ENCODE peak calls at places on chromosome X, in four cellular contexts. B, Y, X and P are unnamed samples.

GRCh38 chrX:69603566-69604194 is 12.2 kb upstream of the EDA start:
- DNase-seq in X (peak; percentile 74), B (no peak), Y (no peak), P (peak; percentile 1)

GRCh38 chrX:152600853-152601635 is 36.7 kb upstream of the GABRQ start:
- DNase-seq in X (no peak), B (peak; percentile 36), Y (no peak), P (no peak)

GRCh38 chrX:74251006-74251930 is 52.7 kb upstream of the ZCCHC13 start:
- DNase-seq in Y (peak; percentile 68), X (peak; percentile 77), B (no peak), P (peak; percentile 84)

GRCh38 chrX:1451676-1452496 is 823 bp downstream of the ASMTL start:
- DNase-seq in Y (no peak), B (no peak), X (no peak), P (no peak)

GRCh38 chrX:14529288-14529989 is at the start of gene GLRA2:
- DNase-seq in B (peak; percentile 69), Y (peak; percentile 13), X (peak; percentile 10), P (peak; percentile 16)

GRCh38 chrX:120308558-120308957 is 2.7 kb downstream of the TMEM255A start:
- DNase-seq in B (peak; percentile 53), Y (no peak), X (no peak), P (no peak)

GRCh38 chrX:18894156-18894555 is 89.8 kb downstream of the PHKA2 start:
- DNase-seq in B (no peak), Y (no peak), X (no peak), P (no peak)

GRCh38 chrX:97126020-97126419 is 242.3 kb downstream of the RPA4 start:
- DNase-seq in B (no peak), X (no peak), Y (peak; percentile 73), P (peak; percentile 9)

GRCh38 chrX:28225508-28225907 is 244.3 kb upstream of the DCAF8L1 start:
- DNase-seq in B (no peak), X (no peak), Y (no peak), P (no peak)

GRCh38 chrX:69152398-69152797 is 12.9 kb downstream of the PJA1 start:
- DNase-seq in X (peak; percentile 79), Y (no peak), B (no peak), P (peak; percentile 62)

GRCh38 chrX:47619486-47620302 is at the start of gene SYN1:
- DNase-seq in Y (peak; percentile 74), B (peak; percentile 79), X (peak; percentile 46), P (peak; percentile 71)

GRCh38 chrX:111823068-111823467 is 52.9 kb upstream of the TRPC5OS start:
- DNase-seq in X (peak; percentile 25), B (peak; percentile 39), Y (peak; percentile 25), P (peak; percentile 12)

DNA sequence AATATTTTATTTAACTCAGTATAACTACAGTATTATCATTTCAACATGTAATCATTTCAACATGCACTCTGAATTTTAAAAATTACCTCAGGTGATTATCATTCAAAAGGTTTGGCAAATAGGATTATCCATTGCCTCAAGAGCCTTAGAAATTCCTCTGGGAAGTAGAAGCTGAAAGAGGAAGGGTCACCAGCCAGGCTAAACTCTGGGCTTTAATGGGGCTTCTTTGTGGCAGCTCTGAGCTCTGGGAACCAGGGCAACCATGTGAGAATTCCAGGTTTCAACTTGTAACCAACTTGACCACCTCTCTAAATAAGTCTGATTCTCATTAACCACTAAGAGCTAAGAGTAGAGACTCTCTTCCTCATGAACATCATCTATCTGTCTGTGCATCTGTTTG is 117.2 kb upstream of the MED14 start:
- DNase-seq in Y (no peak), B (no peak), X (no peak), P (no peak)
- H4K91ac ChIP-seq in Y (no peak overlapping the region), B (no peak overlapping the region), X (no peak overlapping the region), P (no peak overlapping the region)

GRCh38 chrX:107199491-107199890 is 6.7 kb downstream of the NUP62CL start:
- DNase-seq in Y (no peak), X (no peak), B (no peak), P (no peak)
- H3K4me3 ChIP-seq in Y (no peak overlapping the region), X (no peak overlapping the region), B (no peak overlapping the region), P (no peak overlapping the region)

GRCh38 chrX:153944140-153944799 is at the start of gene RENBP:
- DNase-seq in B (no peak), X (peak; percentile 33), Y (no peak), P (no peak)
- H3K4me2 ChIP-seq in B (peak within 1 kb of the TSS; percentile 14), X (no peak within 1 kb of the TSS), Y (no peak within 1 kb of the TSS), P (peak within 1 kb of the TSS; percentile 47)

GRCh38 chrX:40949071-40949470 is 136.2 kb upstream of the USP9X start:
- DNase-seq in B (no peak), X (no peak), Y (no peak), P (no peak)
- H4K91ac ChIP-seq in B (no peak overlapping the region), X (no peak overlapping the region), Y (no peak overlapping the region), P (no peak overlapping the region)

DNA sequence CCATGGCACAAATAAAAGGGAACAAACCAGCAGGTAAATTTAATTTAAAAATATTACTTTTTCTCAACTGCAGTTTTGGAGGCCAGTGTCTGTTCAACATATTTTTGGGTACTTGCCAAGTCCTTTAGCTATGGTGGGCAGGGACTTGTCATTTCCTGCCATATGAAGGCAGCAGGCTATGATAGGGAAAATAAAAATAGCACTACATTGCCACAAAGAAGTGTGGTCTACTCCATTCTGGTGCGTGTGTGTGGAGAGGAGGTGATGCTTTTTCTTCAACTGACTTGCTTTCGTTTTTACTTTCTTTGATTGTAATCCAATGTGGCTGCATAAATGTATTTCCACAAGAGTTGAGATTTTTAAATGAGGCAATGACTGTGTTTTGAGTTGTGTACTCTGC is 17.2 kb downstream of the GPR174 start:
- DNase-seq in Y (no peak), X (no peak), B (no peak), P (no peak)
- H3K4me3 ChIP-seq in Y (no peak overlapping the region), X (no peak overlapping the region), B (no peak overlapping the region), P (no peak overlapping the region)

GRCh38 chrX:91108761-91109160 is 325.9 kb upstream of the PABPC5 start:
- DNase-seq in Y (no peak), X (no peak), B (no peak), P (no peak)
- H3K4me2 ChIP-seq in Y (no peak overlapping the region), X (no peak overlapping the region), B (no peak overlapping the region), P (no peak overlapping the region)

GRCh38 chrX:57134702-57135101 is 2.5 kb downstream of the SPIN2A start:
- DNase-seq in X (no peak), Y (no peak), B (no peak), P (no peak)

GRCh38 chrX:57138674-57139073 is 1.5 kb upstream of the SPIN2A start:
- DNase-seq in X (no peak), B (no peak), Y (no peak), P (no peak)

GRCh38 chrX:57135287-57135686 is 1.9 kb downstream of the SPIN2A start:
- DNase-seq in X (no peak), B (no peak), Y (no peak), P (no peak)

GRCh38 chrX:57132046-57132445 is 5.2 kb downstream of the SPIN2A start:
- DNase-seq in Y (no peak), B (no peak), X (no peak), P (no peak)

DNA sequence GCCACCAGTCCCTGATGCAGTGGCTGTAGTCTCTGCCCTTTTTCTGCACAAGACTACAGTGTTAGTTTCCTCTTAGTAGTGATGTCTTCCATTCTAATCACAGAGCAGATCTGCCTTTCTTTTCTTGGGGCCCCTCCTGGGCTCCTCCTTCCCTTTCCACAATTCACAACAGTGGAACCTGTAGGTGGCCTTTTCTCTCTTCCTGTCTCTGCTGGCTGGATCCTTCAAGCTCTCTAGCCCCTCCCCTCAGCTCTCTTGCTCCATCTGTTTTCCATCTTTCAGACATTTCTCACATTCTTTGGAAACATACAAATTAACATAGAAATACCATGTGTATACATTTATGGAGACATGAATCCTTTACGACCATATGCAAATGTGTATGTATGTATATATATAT is 284 bp upstream of the SPIN2A start:
- DNase-seq in X (no peak), B (no peak), Y (no peak), P (peak; percentile 19)
- H4K91ac ChIP-seq in X (no peak overlapping the region), B (no peak overlapping the region), Y (no peak overlapping the region), P (no peak overlapping the region)

GRCh38 chrX:2498781-2499302 is 1.9 kb downstream of the DHRSX start:
- DNase-seq in B (no peak), Y (peak; percentile 18), X (peak; percentile 18), P (peak; percentile 59)
- H3K4me3 ChIP-seq in B (no peak overlapping the region), Y (peak overlapping the region; percentile 18), X (no peak overlapping the region), P (no peak overlapping the region)